ENCODE peak calls at places on chromosomes 7 and 10, in four cellular contexts. W, D, L and A are unnamed samples.

GRCh38 chr7:101947899-101948298 is 130.5 kb downstream of the CUX1 start:
- DNase-seq in W (no peak), D (no peak), L (no peak), A (peak)

GRCh38 chr10:124530816-124531215 is 69.2 kb downstream of the LHPP start:
- DNase-seq in W (no peak), D (no peak), L (no peak), A (no peak)

GRCh38 chr10:75422913-75423312 is 8.5 kb upstream of the LRMDA start:
- DNase-seq in W (no peak), D (no peak), L (no peak), A (no peak)

GRCh38 chr10:103660364-103661197 is 167.1 kb downstream of the NEURL1 start:
- DNase-seq in W (no peak), D (no peak), L (peak), A (no peak)

GRCh38 chr10:73591935-73592699 is 975 bp upstream of the USP54 start:
- DNase-seq in W (no peak), D (peak), L (peak), A (peak)

GRCh38 chr10:24901686-24902399 is 50.6 kb downstream of the PRTFDC1 start:
- DNase-seq in W (no peak), D (peak), L (peak), A (no peak)

GRCh38 chr7:69429817-69430501 is 168.3 kb upstream of the AUTS2 start:
- DNase-seq in W (no peak), D (no peak), L (no peak), A (no peak)

GRCh38 chr10:98309366-98310355 is 41.7 kb upstream of the LOXL4 start:
- DNase-seq in W (peak), D (no peak), L (peak), A (peak)

GRCh38 chr10:28467615-28468014 is 65.3 kb upstream of the WAC start:
- DNase-seq in W (peak), D (no peak), L (no peak), A (no peak)

GRCh38 chr7:140229591-140230516 is 53.1 kb upstream of the KDM7A start:
- DNase-seq in W (peak), D (no peak), L (peak), A (no peak)

GRCh38 chr10:102246261-102246660 is 929 bp downstream of the GBF1 start:
- DNase-seq in W (no peak), D (no peak), L (no peak), A (no peak)

GRCh38 chr10:14379556-14380330 is 49.0 kb upstream of the FRMD4A start:
- DNase-seq in W (no peak), D (no peak), L (no peak), A (no peak)

GRCh38 chr7:135769403-135769802 is 20.8 kb upstream of the FAM180A start:
- DNase-seq in W (peak), D (no peak), L (no peak), A (no peak)

GRCh38 chr7:78607099-78607498 is 808.5 kb downstream of the PHTF2 start:
- DNase-seq in W (peak), D (no peak), L (no peak), A (no peak)

GRCh38 chr7:55571534-55572377 is 546 bp downstream of the VOPP1 start:
- DNase-seq in W (peak), D (no peak), L (peak), A (peak)

GRCh38 chr10:44835300-44835699 is 75.8 kb upstream of the TMEM72 start:
- DNase-seq in W (no peak), D (no peak), L (no peak), A (no peak)

GRCh38 chr7:93133020-93133419 is 15.2 kb downstream of the SAMD9L start:
- DNase-seq in W (no peak), D (no peak), L (no peak), A (no peak)

GRCh38 chr10:97771913-97772823 is at the start of gene SFRP5:
- DNase-seq in W (peak), D (no peak), L (no peak), A (peak)

GRCh38 chr10:129192344-129193128 is 274.5 kb upstream of the MGMT start:
- DNase-seq in W (no peak), D (no peak), L (no peak), A (no peak)

GRCh38 chr10:11149499-11149898 is 131.8 kb downstream of the CELF2 start:
- DNase-seq in W (no peak), D (no peak), L (no peak), A (no peak)

GRCh38 chr7:102320181-102320580 is 33.5 kb downstream of the SH2B2 start:
- DNase-seq in W (no peak), D (no peak), L (no peak), A (peak)

GRCh38 chr10:110460111-110460809 is 37.4 kb upstream of the DUSP5 start:
- DNase-seq in W (no peak), D (no peak), L (peak), A (peak)

GRCh38 chr10:72106896-72107295 is 18.5 kb upstream of the SPOCK2 start:
- DNase-seq in W (no peak), D (no peak), L (no peak), A (no peak)

GRCh38 chr10:32121648-32122047 is 65.4 kb upstream of the KIF5B start:
- DNase-seq in W (no peak), D (no peak), L (no peak), A (no peak)

DNA sequence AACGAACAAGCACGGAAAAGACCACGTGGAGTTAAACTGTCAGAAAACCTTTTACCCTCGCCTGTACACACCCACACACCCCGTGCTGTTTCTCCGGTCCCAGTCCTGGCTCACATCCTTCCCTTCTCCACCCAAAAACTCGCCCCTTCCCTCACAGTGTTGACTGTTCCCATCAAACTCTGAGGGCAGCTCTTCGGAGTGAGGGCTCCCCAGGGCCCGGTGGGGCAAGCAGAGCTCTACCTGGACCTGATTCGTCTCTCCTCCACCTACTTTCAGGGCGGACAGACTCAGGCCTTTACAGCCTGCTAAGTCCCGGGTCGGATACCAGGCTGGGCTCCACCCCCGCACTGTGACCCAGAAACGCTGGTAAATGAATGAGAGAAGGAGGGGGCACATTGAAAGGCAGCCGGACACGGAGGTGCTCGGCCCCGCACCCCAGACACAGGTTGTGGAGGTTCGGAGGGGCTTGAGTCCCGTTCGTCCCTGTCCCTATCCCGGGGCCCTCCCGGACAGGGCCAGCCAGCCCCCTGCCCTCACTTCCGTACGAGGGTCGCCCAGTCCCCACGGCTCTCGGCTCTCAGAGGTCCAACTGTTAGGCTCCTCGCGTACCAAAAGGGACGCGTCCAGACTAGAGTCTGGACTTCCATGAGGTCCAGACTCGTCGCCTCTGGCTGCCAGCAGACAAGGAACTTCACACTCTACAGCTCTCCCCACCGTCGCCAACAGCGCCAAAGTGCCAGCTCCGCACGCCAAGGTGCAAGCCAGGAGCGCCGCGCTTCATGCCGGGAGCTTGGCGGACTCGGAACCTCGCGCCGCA is 31.7 kb upstream of the ASL start:
- DNase-seq in W (peak), D (no peak), L (no peak), A (no peak)
- TF ChIP-seq JUND in W (no peak), D (no peak), L (no peak), A (no peak)

DNA sequence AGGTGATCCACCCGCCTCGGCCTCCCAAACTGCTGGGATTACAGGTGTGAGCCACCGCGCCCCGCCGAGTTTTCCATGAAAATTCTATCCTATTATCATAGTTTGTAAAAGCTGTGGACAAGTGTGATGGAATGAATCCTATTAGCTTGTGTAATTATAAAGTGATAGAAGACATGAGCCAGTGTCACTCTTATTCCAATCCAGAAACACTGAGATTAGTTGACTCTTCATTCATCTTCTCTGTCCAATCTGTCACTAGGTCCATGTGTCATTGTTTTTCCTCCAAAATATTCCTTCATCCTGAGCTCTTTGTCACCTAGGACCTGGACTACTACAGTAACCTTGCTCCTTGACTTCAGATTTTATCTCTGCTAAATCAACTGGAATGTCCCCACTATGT is 13.5 kb downstream of the FBH1 start:
- DNase-seq in W (no peak), D (no peak), L (no peak), A (no peak)
- TF ChIP-seq CHD2 in W (no peak), D (no peak), L (no peak), A (no peak)

DNA sequence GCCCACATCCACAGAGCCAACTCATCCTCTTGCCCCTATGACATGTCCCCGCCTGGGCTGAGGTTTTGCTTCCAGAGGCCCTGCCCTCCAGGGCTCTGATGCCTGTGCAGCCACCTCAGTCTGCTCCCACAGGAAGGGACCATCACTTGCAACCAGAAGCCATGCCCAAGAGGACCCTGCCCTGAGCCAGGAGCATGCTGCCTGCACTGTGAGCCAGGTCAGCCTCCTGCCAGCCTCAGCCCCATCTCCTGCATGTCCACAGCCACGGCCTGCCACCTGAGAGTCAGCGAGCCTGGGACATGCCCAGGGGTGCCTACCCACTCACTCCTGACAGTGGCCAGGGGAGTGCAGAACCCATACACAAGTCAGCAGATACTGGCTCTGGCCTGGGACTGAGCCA is 6.6 kb upstream of the KCP start:
- DNase-seq in W (peak), D (no peak), L (no peak), A (no peak)
- TF ChIP-seq TCF12 in W (no peak), D (no peak), L (no peak), A (no peak)

GRCh38 chr10:77287647-77288120 is 349.9 kb downstream of the KCNMA1 start:
- DNase-seq in W (no peak), D (no peak), L (no peak), A (no peak)
- TF ChIP-seq JUND in W (no peak), D (no peak), L (no peak), A (no peak)